ENCODE peak calls at places on chromosomes 11 and 22, in seven cellular contexts. One of them, this sample, is unnamed.

GRCh38 chr11:34860034-34860433 is 56.1 kb downstream of the APIP start:
- DNase-seq in cardiac fibroblast: no peak
- DNase-seq in A549: no peak
- DNase-seq in neural progenitor cell: no peak
- DNase-seq in right lobe of liver: no peak
- DNase-seq in dorsolateral prefrontal cortex: no peak
- DNase-seq in IMR-90: no peak
- DNase-seq in this sample: no peak

GRCh38 chr11:64723907-64724862 is 1.2 kb upstream of the NRXN2 start:
- DNase-seq in cardiac fibroblast: no peak
- DNase-seq in A549: no peak
- DNase-seq in neural progenitor cell: no peak
- DNase-seq in right lobe of liver: no peak
- DNase-seq in dorsolateral prefrontal cortex: no peak
- DNase-seq in IMR-90: no peak
- DNase-seq in this sample: no peak

GRCh38 chr11:66231561-66231960 is 36.9 kb upstream of the RAB1B start:
- DNase-seq in cardiac fibroblast: no peak
- DNase-seq in A549: no peak
- DNase-seq in neural progenitor cell: no peak
- DNase-seq in right lobe of liver: no peak
- DNase-seq in dorsolateral prefrontal cortex: no peak
- DNase-seq in IMR-90: no peak
- DNase-seq in this sample: no peak

GRCh38 chr11:2833051-2833937 is 52.3 kb downstream of the CDKN1C start:
- DNase-seq in cardiac fibroblast: no peak
- DNase-seq in A549: no peak
- DNase-seq in neural progenitor cell: no peak
- DNase-seq in right lobe of liver: no peak
- DNase-seq in dorsolateral prefrontal cortex: no peak
- DNase-seq in IMR-90: no peak
- DNase-seq in this sample: no peak

GRCh38 chr11:134674974-134675373 is 262.9 kb upstream of the B3GAT1 start:
- DNase-seq in cardiac fibroblast: no peak
- DNase-seq in A549: no peak
- DNase-seq in neural progenitor cell: no peak
- DNase-seq in right lobe of liver: no peak
- DNase-seq in dorsolateral prefrontal cortex: no peak
- DNase-seq in IMR-90: no peak
- DNase-seq in this sample: no peak

GRCh38 chr11:76152086-76152658 is 54.1 kb downstream of the WNT11 start:
- DNase-seq in cardiac fibroblast: peak; percentile 81
- DNase-seq in A549: peak; percentile 93
- DNase-seq in neural progenitor cell: peak; percentile 90
- DNase-seq in right lobe of liver: peak; percentile 90
- DNase-seq in dorsolateral prefrontal cortex: peak; percentile 84
- DNase-seq in IMR-90: peak; percentile 65
- DNase-seq in this sample: peak; percentile 78

GRCh38 chr11:126284829-126285228 is 1.9 kb downstream of the TIRAP start:
- DNase-seq in cardiac fibroblast: peak; percentile 89
- DNase-seq in A549: peak; percentile 19
- DNase-seq in neural progenitor cell: no peak
- DNase-seq in right lobe of liver: peak; percentile 70
- DNase-seq in dorsolateral prefrontal cortex: peak; percentile 64
- DNase-seq in IMR-90: peak; percentile 96
- DNase-seq in this sample: peak; percentile 94

GRCh38 chr11:45815747-45816146 is 10.8 kb downstream of the SLC35C1 start:
- DNase-seq in cardiac fibroblast: peak; percentile 38
- DNase-seq in A549: peak; percentile 58
- DNase-seq in neural progenitor cell: no peak
- DNase-seq in right lobe of liver: no peak
- DNase-seq in dorsolateral prefrontal cortex: no peak
- DNase-seq in IMR-90: peak; percentile 18
- DNase-seq in this sample: peak; percentile 26

GRCh38 chr11:17649696-17650600 is 69.4 kb upstream of the MYOD1 start:
- DNase-seq in cardiac fibroblast: no peak
- DNase-seq in A549: no peak
- DNase-seq in neural progenitor cell: no peak
- DNase-seq in right lobe of liver: no peak
- DNase-seq in dorsolateral prefrontal cortex: no peak
- DNase-seq in IMR-90: no peak
- DNase-seq in this sample: no peak

GRCh38 chr22:41596776-41597634 is 7.4 kb upstream of the PMM1 start:
- DNase-seq in cardiac fibroblast: peak; percentile 68
- DNase-seq in A549: peak; percentile 60
- DNase-seq in neural progenitor cell: peak; percentile 69
- DNase-seq in right lobe of liver: peak; percentile 62
- DNase-seq in dorsolateral prefrontal cortex: peak; percentile 48
- DNase-seq in IMR-90: peak; percentile 37
- DNase-seq in this sample: peak; percentile 68

GRCh38 chr11:45331839-45332485 is 45.8 kb upstream of the SYT13 start:
- DNase-seq in cardiac fibroblast: no peak
- DNase-seq in A549: no peak
- DNase-seq in neural progenitor cell: no peak
- DNase-seq in right lobe of liver: no peak
- DNase-seq in dorsolateral prefrontal cortex: no peak
- DNase-seq in IMR-90: no peak
- DNase-seq in this sample: no peak

GRCh38 chr22:43399338-43399979 is 12.4 kb upstream of the MPPED1 start:
- DNase-seq in cardiac fibroblast: no peak
- DNase-seq in A549: no peak
- DNase-seq in neural progenitor cell: no peak
- DNase-seq in right lobe of liver: peak; percentile 91
- DNase-seq in dorsolateral prefrontal cortex: no peak
- DNase-seq in IMR-90: no peak
- DNase-seq in this sample: no peak

GRCh38 chr11:131763193-131763890 is 392.9 kb downstream of the NTM start:
- DNase-seq in cardiac fibroblast: peak; percentile 35
- DNase-seq in A549: no peak
- DNase-seq in neural progenitor cell: no peak
- DNase-seq in right lobe of liver: no peak
- DNase-seq in dorsolateral prefrontal cortex: no peak
- DNase-seq in IMR-90: peak; percentile 46
- DNase-seq in this sample: peak; percentile 37

GRCh38 chr11:66289548-66290331 is 797 bp upstream of the YIF1A start:
- DNase-seq in cardiac fibroblast: no peak
- DNase-seq in A549: peak; percentile 60
- DNase-seq in neural progenitor cell: peak; percentile 92
- DNase-seq in right lobe of liver: peak; percentile 71
- DNase-seq in dorsolateral prefrontal cortex: peak; percentile 74
- DNase-seq in IMR-90: no peak
- DNase-seq in this sample: no peak

GRCh38 chr11:77650165-77650564 is 12.6 kb upstream of the CLNS1A start:
- DNase-seq in cardiac fibroblast: no peak
- DNase-seq in A549: no peak
- DNase-seq in neural progenitor cell: no peak
- DNase-seq in right lobe of liver: no peak
- DNase-seq in dorsolateral prefrontal cortex: no peak
- DNase-seq in IMR-90: no peak
- DNase-seq in this sample: no peak

GRCh38 chr11:106503901-106504300 is 426.4 kb downstream of the AASDHPPT start:
- DNase-seq in cardiac fibroblast: peak; percentile 27
- DNase-seq in A549: no peak
- DNase-seq in neural progenitor cell: no peak
- DNase-seq in right lobe of liver: no peak
- DNase-seq in dorsolateral prefrontal cortex: no peak
- DNase-seq in IMR-90: no peak
- DNase-seq in this sample: peak; percentile 21

GRCh38 chr11:129131361-129131760 is 60.8 kb downstream of the ARHGAP32 start:
- DNase-seq in cardiac fibroblast: no peak
- DNase-seq in A549: no peak
- DNase-seq in neural progenitor cell: no peak
- DNase-seq in right lobe of liver: no peak
- DNase-seq in dorsolateral prefrontal cortex: no peak
- DNase-seq in IMR-90: no peak
- DNase-seq in this sample: no peak

GRCh38 chr11:11468919-11469318 is 115.9 kb upstream of the CSNK2A3 start:
- DNase-seq in cardiac fibroblast: no peak
- DNase-seq in A549: no peak
- DNase-seq in neural progenitor cell: no peak
- DNase-seq in right lobe of liver: no peak
- DNase-seq in dorsolateral prefrontal cortex: no peak
- DNase-seq in IMR-90: peak; percentile 62
- DNase-seq in this sample: no peak

GRCh38 chr11:129373489-129373953 is 2.1 kb upstream of the BARX2 start:
- DNase-seq in cardiac fibroblast: no peak
- DNase-seq in A549: no peak
- DNase-seq in neural progenitor cell: peak; percentile 48
- DNase-seq in right lobe of liver: no peak
- DNase-seq in dorsolateral prefrontal cortex: no peak
- DNase-seq in IMR-90: no peak
- DNase-seq in this sample: no peak

GRCh38 chr22:27489265-27489675 is 312.3 kb downstream of the MN1 start:
- DNase-seq in cardiac fibroblast: peak; percentile 51
- DNase-seq in A549: no peak
- DNase-seq in neural progenitor cell: no peak
- DNase-seq in right lobe of liver: peak; percentile 77
- DNase-seq in dorsolateral prefrontal cortex: no peak
- DNase-seq in IMR-90: peak; percentile 52
- DNase-seq in this sample: peak; percentile 35

GRCh38 chr11:125387991-125388390 is 108.1 kb downstream of the FEZ1 start:
- DNase-seq in cardiac fibroblast: no peak
- DNase-seq in A549: no peak
- DNase-seq in neural progenitor cell: no peak
- DNase-seq in right lobe of liver: no peak
- DNase-seq in dorsolateral prefrontal cortex: no peak
- DNase-seq in IMR-90: no peak
- DNase-seq in this sample: no peak

GRCh38 chr22:32996702-32997101 is 61.5 kb downstream of the SYN3 start:
- DNase-seq in cardiac fibroblast: peak; percentile 8
- DNase-seq in A549: no peak
- DNase-seq in neural progenitor cell: no peak
- DNase-seq in right lobe of liver: no peak
- DNase-seq in dorsolateral prefrontal cortex: no peak
- DNase-seq in IMR-90: no peak
- DNase-seq in this sample: no peak

GRCh38 chr11:65801153-65801987 is 14.5 kb downstream of the OVOL1 start:
- DNase-seq in cardiac fibroblast: no peak
- DNase-seq in A549: no peak
- DNase-seq in neural progenitor cell: no peak
- DNase-seq in right lobe of liver: no peak
- DNase-seq in dorsolateral prefrontal cortex: no peak
- DNase-seq in IMR-90: no peak
- DNase-seq in this sample: no peak

GRCh38 chr11:117819096-117820040 is 5.2 kb downstream of the FXYD2 start:
- DNase-seq in cardiac fibroblast: peak; percentile 86
- DNase-seq in A549: peak; percentile 62
- DNase-seq in neural progenitor cell: peak; percentile 83
- DNase-seq in right lobe of liver: no peak
- DNase-seq in dorsolateral prefrontal cortex: peak; percentile 44
- DNase-seq in IMR-90: peak; percentile 63
- DNase-seq in this sample: peak; percentile 85
- TF ChIP-seq CTCF in cardiac fibroblast: peak; percentile 86
- TF ChIP-seq CTCF in A549: peak; percentile 59
- TF ChIP-seq CTCF in neural progenitor cell: peak; percentile 77
- TF ChIP-seq CTCF in right lobe of liver: peak; percentile 32
- TF ChIP-seq CTCF in dorsolateral prefrontal cortex: peak; percentile 38
- TF ChIP-seq CTCF in IMR-90: peak; percentile 66
- TF ChIP-seq CTCF in this sample: peak; percentile 97

DNA sequence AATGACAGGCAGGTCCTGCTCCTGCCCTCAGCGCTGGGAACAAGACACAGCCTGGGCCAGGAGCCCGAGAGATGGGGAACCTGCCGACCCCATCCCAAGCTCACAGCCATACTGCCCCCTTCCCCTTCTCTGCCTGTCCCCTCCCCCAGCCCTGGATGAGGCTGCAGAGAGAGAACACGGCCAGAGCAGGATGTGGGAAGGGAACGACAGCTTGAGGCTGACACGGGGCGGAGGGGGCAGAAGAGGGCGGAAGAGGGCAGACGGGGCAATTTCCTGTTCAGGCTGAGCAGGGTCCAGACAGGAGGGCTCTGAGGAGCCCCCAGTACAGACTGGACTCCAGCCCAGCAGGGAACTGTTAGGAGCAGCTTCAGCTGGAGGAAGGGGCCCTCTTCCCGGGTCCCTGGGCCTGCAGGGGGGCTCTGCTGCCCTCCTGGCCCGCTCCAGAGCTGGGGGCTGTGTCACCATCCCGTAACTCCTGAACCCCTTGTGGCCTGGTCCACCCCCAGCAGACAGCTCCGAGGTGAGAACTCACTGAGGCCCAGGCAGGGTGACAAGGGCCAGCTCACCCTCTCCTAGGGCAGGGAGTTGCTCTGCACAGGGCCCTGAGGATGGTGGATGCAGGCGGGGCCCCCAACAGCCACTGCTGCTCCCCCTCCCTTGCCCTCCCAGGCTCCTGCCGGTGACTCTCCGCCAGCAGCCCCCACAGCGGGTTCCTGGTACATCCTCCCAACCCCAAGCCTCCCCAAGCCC is 5.7 kb downstream of the CTSD start:
- DNase-seq in cardiac fibroblast: no peak
- DNase-seq in A549: no peak
- DNase-seq in neural progenitor cell: no peak
- DNase-seq in right lobe of liver: peak; percentile 64
- DNase-seq in dorsolateral prefrontal cortex: no peak
- DNase-seq in IMR-90: no peak
- DNase-seq in this sample: no peak
- H3K4me3 ChIP-seq in cardiac fibroblast: no peak overlapping the region
- H3K4me3 ChIP-seq in A549: no peak overlapping the region
- H3K4me3 ChIP-seq in neural progenitor cell: no peak overlapping the region
- H3K4me3 ChIP-seq in right lobe of liver: no peak overlapping the region
- H3K4me3 ChIP-seq in dorsolateral prefrontal cortex: no peak overlapping the region
- H3K4me3 ChIP-seq in IMR-90: no peak overlapping the region
- H3K4me3 ChIP-seq in this sample: no peak overlapping the region

GRCh38 chr11:7575841-7576451 is 62.1 kb downstream of the PPFIBP2 start:
- DNase-seq in cardiac fibroblast: peak; percentile 44
- DNase-seq in A549: peak; percentile 66
- DNase-seq in neural progenitor cell: no peak
- DNase-seq in right lobe of liver: peak; percentile 53
- DNase-seq in dorsolateral prefrontal cortex: no peak
- DNase-seq in IMR-90: no peak
- DNase-seq in this sample: no peak

GRCh38 chr11:7576671-7577225 is 62.9 kb downstream of the PPFIBP2 start:
- DNase-seq in cardiac fibroblast: peak; percentile 69
- DNase-seq in A549: no peak
- DNase-seq in neural progenitor cell: no peak
- DNase-seq in right lobe of liver: no peak
- DNase-seq in dorsolateral prefrontal cortex: no peak
- DNase-seq in IMR-90: peak; percentile 47
- DNase-seq in this sample: no peak

GRCh38 chr11:7578276-7578955 is 64.6 kb downstream of the PPFIBP2 start:
- DNase-seq in cardiac fibroblast: no peak
- DNase-seq in A549: no peak
- DNase-seq in neural progenitor cell: no peak
- DNase-seq in right lobe of liver: no peak
- DNase-seq in dorsolateral prefrontal cortex: no peak
- DNase-seq in IMR-90: no peak
- DNase-seq in this sample: no peak

GRCh38 chr11:7577883-7578242 is 64.1 kb downstream of the PPFIBP2 start:
- DNase-seq in cardiac fibroblast: peak; percentile 78
- DNase-seq in A549: no peak
- DNase-seq in neural progenitor cell: no peak
- DNase-seq in right lobe of liver: no peak
- DNase-seq in dorsolateral prefrontal cortex: no peak
- DNase-seq in IMR-90: peak; percentile 49
- DNase-seq in this sample: peak; percentile 80

GRCh38 chr11:7577226-7577882 is 63.6 kb downstream of the PPFIBP2 start:
- DNase-seq in cardiac fibroblast: peak; percentile 72
- DNase-seq in A549: no peak
- DNase-seq in neural progenitor cell: no peak
- DNase-seq in right lobe of liver: no peak
- DNase-seq in dorsolateral prefrontal cortex: peak; percentile 71
- DNase-seq in IMR-90: no peak
- DNase-seq in this sample: peak; percentile 54
- TF ChIP-seq CTCF in cardiac fibroblast: no peak
- TF ChIP-seq CTCF in A549: no peak
- TF ChIP-seq CTCF in neural progenitor cell: no peak
- TF ChIP-seq CTCF in right lobe of liver: no peak
- TF ChIP-seq CTCF in dorsolateral prefrontal cortex: no peak
- TF ChIP-seq CTCF in IMR-90: no peak
- TF ChIP-seq CTCF in this sample: no peak

GRCh38 chr11:82734120-82734479 is 436 bp upstream of the FAM181B start:
- DNase-seq in cardiac fibroblast: no peak
- DNase-seq in A549: no peak
- DNase-seq in neural progenitor cell: no peak
- DNase-seq in right lobe of liver: no peak
- DNase-seq in dorsolateral prefrontal cortex: no peak
- DNase-seq in IMR-90: no peak
- DNase-seq in this sample: no peak
- H3K4me3 ChIP-seq in cardiac fibroblast: no peak overlapping the region
- H3K4me3 ChIP-seq in A549: peak overlapping the region; percentile 52
- H3K4me3 ChIP-seq in neural progenitor cell: peak overlapping the region; percentile 59
- H3K4me3 ChIP-seq in right lobe of liver: no peak overlapping the region
- H3K4me3 ChIP-seq in dorsolateral prefrontal cortex: peak overlapping the region; percentile 78
- H3K4me3 ChIP-seq in IMR-90: no peak overlapping the region
- H3K4me3 ChIP-seq in this sample: peak overlapping the region; percentile 25

This sample was measured in fibroblast of pulmonary artery.